ENCODE peak calls at places on chromosome 9, in four cellular contexts. K is lung, L is upper lobe of left lung, I is mesothelial cell of epicardium. P is an unnamed sample.

GRCh38 chr9:38079410-38080105 is 10.5 kb upstream of the SHB start:
- DNase-seq in K (peak), L (no peak), I (no peak), P (no peak)

GRCh38 chr9:99352786-99353185 is 130.7 kb downstream of the SEC61B start:
- DNase-seq in K (no peak), L (no peak), I (no peak), P (no peak)

GRCh38 chr9:10534863-10535262 is 77.9 kb downstream of the PTPRD start:
- DNase-seq in K (no peak), L (no peak), I (no peak), P (no peak)

GRCh38 chr9:31582071-31582470 is 802.4 kb upstream of the ACO1 start:
- DNase-seq in K (no peak), L (no peak), I (no peak), P (no peak)

GRCh38 chr9:38061326-38061947 is 7.6 kb downstream of the SHB start:
- DNase-seq in K (no peak), L (no peak), I (no peak), P (no peak)

GRCh38 chr9:36504154-36504550 is 68.5 kb upstream of the MELK start:
- DNase-seq in K (no peak), L (no peak), I (no peak), P (no peak)

GRCh38 chr9:131092030-131092429 is 4.3 kb upstream of the AIF1L start:
- DNase-seq in K (no peak), L (no peak), I (no peak), P (no peak)

GRCh38 chr9:127918201-127919107 is 1.6 kb upstream of the ST6GALNAC4 start:
- DNase-seq in K (no peak), L (no peak), I (no peak), P (no peak)

GRCh38 chr9:28052104-28052503 is 478.8 kb upstream of the C9orf72 start:
- DNase-seq in K (no peak), L (no peak), I (no peak), P (no peak)

GRCh38 chr9:87558606-87559005 is 60.9 kb downstream of the DAPK1 start:
- DNase-seq in K (no peak), L (no peak), I (no peak), P (no peak)

GRCh38 chr9:27131731-27132130 is 22.7 kb downstream of the TEK start:
- DNase-seq in K (no peak), L (no peak), I (no peak), P (no peak)

GRCh38 chr9:76302947-76303550 is 91.2 kb downstream of the RFK start:
- DNase-seq in K (no peak), L (no peak), I (no peak), P (no peak)

GRCh38 chr9:130718576-130718975 is 25.0 kb downstream of the EXOSC2 start:
- DNase-seq in K (no peak), L (no peak), I (no peak), P (no peak)

GRCh38 chr9:35643046-35643445 is 7.7 kb downstream of the SIT1 start:
- DNase-seq in K (no peak), L (peak), I (no peak), P (no peak)

GRCh38 chr9:130866474-130866965 is 30.1 kb downstream of the QRFP start:
- DNase-seq in K (peak), L (no peak), I (no peak), P (no peak)

DNA sequence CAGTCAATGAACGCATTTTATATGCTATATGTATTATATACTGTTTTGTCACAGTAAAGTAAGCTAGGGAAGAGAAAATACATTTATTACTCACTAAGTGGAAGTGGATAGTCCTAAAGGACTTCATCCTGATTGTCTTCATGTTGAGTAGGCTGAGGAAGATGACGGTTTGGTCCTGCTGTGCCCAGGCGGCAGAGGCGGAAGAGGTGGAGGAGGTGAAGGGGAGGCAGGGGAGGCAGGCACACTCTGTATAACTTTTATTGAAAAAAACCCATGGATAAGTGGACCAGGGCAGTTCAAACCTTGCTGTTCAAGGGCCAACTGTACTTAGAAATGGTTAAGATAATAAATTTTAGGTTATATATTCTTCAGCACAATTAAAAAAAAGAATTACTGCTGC is 28.5 kb downstream of the TJP2 start:
- DNase-seq in K (no peak), L (no peak), I (no peak), P (no peak)
- TF ChIP-seq CTCF in K (no peak), L (no peak), I (no peak), P (no peak)

GRCh38 chr9:108535526-108535925 is 320.3 kb downstream of the ACTL7B start:
- DNase-seq in K (no peak), L (no peak), I (no peak), P (no peak)
- TF ChIP-seq CTCF in K (peak), L (no peak), I (peak), P (no peak)

GRCh38 chr9:7827792-7828191 is 28.2 kb upstream of the DMAC1 start:
- DNase-seq in K (no peak), L (no peak), I (no peak), P (no peak)

GRCh38 chr9:7828344-7828743 is 28.8 kb upstream of the DMAC1 start:
- DNase-seq in K (no peak), L (no peak), I (no peak), P (no peak)
- TF ChIP-seq CTCF in K (no peak), L (no peak), I (no peak), P (no peak)

GRCh38 chr9:134658378-134658955 is 16.9 kb downstream of the COL5A1 start:
- DNase-seq in K (no peak), L (peak), I (no peak), P (no peak)
- TF ChIP-seq CTCF in K (no peak), L (no peak), I (no peak), P (no peak)

P was measured in natural killer cell.